ENCODE peak calls at places on chromosomes 6 and 20, in five cellular contexts. Y is H9, E is endothelial cell of umbilical vein, C is Peyer's patch, J is astrocyte. I is an unnamed sample. For H3K9me3, the result is how much of the 10 kb centered on the place peaks cover.

GRCh38 chr6:24334285-24334684 is 23.6 kb downstream of the DCDC2 start:
- DNase-seq in C (no peak), E (no peak), Y (no peak), J (no peak), I (no peak)

GRCh38 chr6:149454405-149454848 is 30.4 kb downstream of the ZC3H12D start:
- DNase-seq in E (peak), C (no peak), Y (no peak), J (peak), I (peak)

GRCh38 chr20:47724398-47724797 is 60.9 kb downstream of the SULF2 start:
- DNase-seq in J (no peak), E (no peak), C (no peak), Y (no peak), I (no peak)

GRCh38 chr6:121319112-121319553 is 15.1 kb downstream of the TBC1D32 start:
- DNase-seq in C (no peak), Y (no peak), J (no peak), E (peak), I (no peak)

GRCh38 chr6:4383910-4384637 is 248.7 kb upstream of the ECI2 start:
- DNase-seq in Y (peak), J (no peak), E (peak), C (no peak), I (no peak)

GRCh38 chr20:60750909-60751308 is 501.2 kb upstream of the CDH4 start:
- DNase-seq in E (no peak), J (no peak), Y (no peak), C (no peak), I (no peak)

GRCh38 chr20:23631226-23631822 is 6.4 kb downstream of the CST3 start:
- DNase-seq in Y (no peak), J (no peak), C (no peak), E (no peak), I (no peak)

GRCh38 chr6:99334526-99335127 is 14.8 kb downstream of the FAXC start:
- DNase-seq in Y (peak), C (no peak), J (peak), E (peak), I (peak)

GRCh38 chr6:156776470-156776840 is 723 bp upstream of the ARID1B start:
- DNase-seq in E (no peak), Y (no peak), J (no peak), C (no peak), I (peak)

GRCh38 chr6:114439414-114439813 is 96.6 kb upstream of the HS3ST5 start:
- DNase-seq in E (no peak), J (no peak), C (no peak), Y (no peak), I (no peak)

GRCh38 chr6:75493400-75494064 is at the start of gene FILIP1:
- DNase-seq in J (no peak), E (no peak), C (no peak), Y (no peak), I (no peak)

GRCh38 chr6:43766964-43767461 is 3.0 kb upstream of the VEGFA start:
- DNase-seq in E (no peak), C (no peak), J (no peak), Y (no peak), I (no peak)

GRCh38 chr20:19265646-19266374 is 53.4 kb downstream of the SLC24A3 start:
- DNase-seq in J (no peak), C (no peak), Y (peak), E (no peak), I (no peak)

GRCh38 chr6:51350308-51350904 is 531.7 kb downstream of the TFAP2B start:
- DNase-seq in J (no peak), Y (no peak), E (no peak), C (no peak), I (no peak)

GRCh38 chr20:53413188-53413631 is 180.4 kb downstream of the ZNF217 start:
- DNase-seq in E (no peak), Y (peak), J (no peak), C (peak), I (no peak)

GRCh38 chr6:77455271-77455670 is 8.0 kb downstream of the HTR1B start:
- DNase-seq in E (peak), Y (no peak), C (no peak), J (peak), I (no peak)

DNA sequence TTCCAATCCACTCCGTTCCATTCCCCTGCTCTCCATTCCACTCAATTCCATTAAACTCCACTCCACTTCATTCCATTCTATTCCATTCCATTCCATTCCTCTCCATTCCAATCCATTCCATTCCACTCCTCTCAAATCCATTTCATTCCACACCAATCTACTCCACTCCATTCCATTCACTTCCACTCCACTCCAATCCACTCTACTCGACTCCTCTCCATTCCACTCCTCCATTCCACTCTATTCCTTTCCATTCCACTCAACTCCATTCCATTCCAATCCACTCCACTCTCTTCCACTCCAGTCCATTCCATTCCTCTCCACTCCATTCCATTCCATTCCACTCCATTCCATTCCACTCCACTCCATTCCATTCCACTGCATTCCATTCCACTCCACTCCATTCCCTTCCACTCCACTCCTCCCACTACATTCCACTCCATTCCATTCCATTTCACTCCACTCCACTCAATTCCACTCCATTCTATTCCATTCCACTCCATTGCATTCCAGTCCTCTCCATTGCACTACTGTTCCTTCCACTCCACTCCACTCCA is 22.6 kb upstream of the DEFB125 start:
- DNase-seq in E (no peak), C (no peak), Y (no peak), J (no peak), I (no peak)
- H3K9me3 ChIP-seq in E (under half), C (under half), Y (half or more), J (under half), I (under half)

DNA sequence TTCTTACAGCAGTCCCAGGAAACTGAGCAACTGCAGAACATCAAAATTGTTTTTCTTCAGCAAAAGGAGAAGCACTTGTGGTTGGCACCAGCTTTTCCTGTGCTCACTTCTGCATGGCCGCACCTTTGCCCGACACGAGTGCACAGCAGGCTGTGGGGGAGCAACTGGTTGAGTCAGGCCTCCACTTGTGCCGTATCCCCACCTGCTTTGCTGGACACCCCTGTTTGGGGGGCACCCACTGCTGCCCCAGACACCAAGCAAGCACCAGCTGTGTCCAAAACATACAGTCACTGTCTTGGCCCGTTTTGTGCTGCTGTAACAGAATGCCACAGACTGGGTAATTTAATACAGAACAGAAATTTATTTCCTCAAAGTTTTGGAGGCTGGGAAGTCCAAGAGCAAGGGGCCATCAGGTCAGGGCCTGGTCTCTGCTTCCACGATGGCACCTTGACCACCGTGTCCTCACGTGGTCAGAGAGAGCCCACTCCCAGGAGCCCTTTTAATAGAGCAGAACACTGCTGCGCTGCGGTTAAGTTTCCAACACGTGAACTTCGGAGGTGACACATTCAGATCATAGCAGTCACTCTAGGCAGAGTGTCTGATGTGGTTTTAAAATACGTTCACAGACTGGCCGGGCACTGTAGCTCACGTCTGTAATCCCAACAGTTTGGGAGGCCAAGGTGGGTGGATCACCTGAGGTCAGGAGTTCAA is 8.7 kb upstream of the GMEB2 start:
- DNase-seq in Y (no peak), C (peak), E (no peak), J (no peak), I (no peak)
- TF ChIP-seq CTCF in Y (no peak), C (no peak), E (no peak), J (no peak), I (no peak)

DNA sequence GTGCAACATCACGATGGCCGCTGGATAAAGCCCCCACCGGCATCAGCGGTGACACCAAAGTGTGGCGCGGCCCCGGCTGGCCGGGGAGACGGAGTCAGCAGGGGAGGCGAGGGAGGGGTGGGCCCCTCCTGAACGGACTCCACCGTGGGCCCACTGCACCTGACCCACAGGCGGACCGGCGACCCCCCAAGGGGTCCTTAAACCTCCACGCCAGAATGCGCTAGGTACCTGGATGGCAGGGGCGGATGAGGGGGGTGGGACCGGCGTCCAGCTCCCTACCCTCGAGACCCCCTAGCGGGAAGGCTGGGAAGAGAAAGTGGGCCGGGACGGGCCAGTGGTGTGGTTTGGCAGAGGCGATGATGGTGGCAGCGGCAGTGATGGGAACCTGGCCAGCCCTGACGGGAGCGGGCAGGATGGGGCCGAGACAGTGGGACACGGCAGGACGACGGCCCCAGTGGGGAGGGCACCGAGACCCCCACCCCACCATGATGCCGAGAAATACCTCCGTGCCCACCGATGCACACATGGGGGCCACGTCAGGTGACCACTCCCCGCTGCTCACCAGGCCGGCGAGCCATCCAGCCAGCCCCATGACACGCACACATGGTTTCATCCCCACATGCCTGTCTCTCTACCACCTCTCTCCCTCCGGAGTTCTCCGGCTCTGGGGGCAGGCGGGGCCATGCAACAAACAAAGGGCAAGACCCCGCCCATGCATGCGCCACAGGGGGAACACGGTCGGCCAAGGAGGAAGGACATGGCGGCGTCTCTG is 771.9 kb upstream of the DEFB115 start:
- DNase-seq in J (no peak), E (no peak), Y (no peak), C (no peak), I (no peak)
- H3K9me3 ChIP-seq in J (under half), E (under half), Y (half or more), C (under half), I (under half)

GRCh38 chr6:125791151-125791819 is 525 bp downstream of the NCOA7 start:
- DNase-seq in C (peak), J (peak), E (peak), Y (peak), I (peak)

GRCh38 chr6:125790403-125791150 is at the start of gene NCOA7:
- DNase-seq in J (peak), C (peak), E (peak), Y (peak), I (peak)

GRCh38 chr6:125792680-125793079 is 1.9 kb downstream of the NCOA7 start:
- DNase-seq in E (peak), C (no peak), Y (no peak), J (peak), I (peak)

GRCh38 chr6:125792172-125792571 is 1.4 kb downstream of the NCOA7 start:
- DNase-seq in C (no peak), E (no peak), Y (no peak), J (no peak), I (no peak)

DNA sequence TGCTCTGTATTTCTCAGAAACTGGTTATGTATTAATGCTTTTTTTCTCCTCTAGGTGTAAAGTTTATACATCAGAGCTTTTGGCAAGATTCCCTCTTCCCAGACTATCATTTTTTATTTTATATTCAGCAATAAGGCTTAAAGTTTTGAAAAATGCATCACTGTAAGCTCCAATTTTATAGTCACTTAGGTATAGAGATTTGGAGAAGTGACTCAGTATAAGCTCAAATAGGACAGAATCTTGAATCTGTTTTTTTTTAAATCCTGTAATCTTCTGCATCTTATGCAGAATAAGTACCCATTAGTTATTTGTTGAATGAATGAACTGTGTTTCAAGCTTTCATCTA is 1.0 kb downstream of the NCOA7 start:
- DNase-seq in J (no peak), Y (no peak), C (no peak), E (no peak), I (no peak)
- TF ChIP-seq CTCF in J (no peak), Y (no peak), C (no peak), E (no peak), I (no peak)

GRCh38 chr6:159255434-159255951 is 86.3 kb downstream of the FNDC1 start:
- DNase-seq in C (no peak), J (no peak), E (no peak), Y (no peak), I (no peak)

GRCh38 chr6:159256128-159256527 is 86.9 kb downstream of the FNDC1 start:
- DNase-seq in E (no peak), C (no peak), J (no peak), Y (no peak), I (no peak)

GRCh38 chr6:159259726-159260125 is 90.5 kb downstream of the FNDC1 start:
- DNase-seq in C (no peak), J (no peak), Y (no peak), E (no peak), I (no peak)

GRCh38 chr6:159254186-159254585 is 85.0 kb downstream of the FNDC1 start:
- DNase-seq in Y (no peak), E (no peak), C (no peak), J (no peak), I (no peak)

DNA sequence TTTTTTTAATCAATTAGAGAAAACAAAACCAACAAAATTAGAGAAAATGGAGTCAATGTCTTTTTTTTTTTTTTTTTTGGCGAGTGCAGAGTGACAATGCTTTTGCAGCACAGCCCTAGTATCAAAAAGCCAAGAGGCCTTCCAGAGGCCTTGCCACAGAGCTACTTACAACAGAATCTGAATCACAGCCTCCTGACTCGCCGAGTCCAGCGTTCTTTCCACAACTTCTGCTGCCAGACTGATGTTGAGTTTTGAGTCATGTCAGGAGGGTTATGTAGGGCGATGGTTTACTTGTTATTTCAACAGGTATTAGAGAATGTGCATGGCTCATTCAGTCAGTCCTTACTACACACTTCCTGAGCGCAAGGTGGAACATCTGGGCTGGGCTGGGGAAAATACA is 88.6 kb downstream of the FNDC1 start:
- DNase-seq in Y (no peak), E (no peak), C (no peak), J (peak), I (no peak)
- H3K9me3 ChIP-seq in Y (under half), E (under half), C (under half), J (under half), I (under half)

DNA sequence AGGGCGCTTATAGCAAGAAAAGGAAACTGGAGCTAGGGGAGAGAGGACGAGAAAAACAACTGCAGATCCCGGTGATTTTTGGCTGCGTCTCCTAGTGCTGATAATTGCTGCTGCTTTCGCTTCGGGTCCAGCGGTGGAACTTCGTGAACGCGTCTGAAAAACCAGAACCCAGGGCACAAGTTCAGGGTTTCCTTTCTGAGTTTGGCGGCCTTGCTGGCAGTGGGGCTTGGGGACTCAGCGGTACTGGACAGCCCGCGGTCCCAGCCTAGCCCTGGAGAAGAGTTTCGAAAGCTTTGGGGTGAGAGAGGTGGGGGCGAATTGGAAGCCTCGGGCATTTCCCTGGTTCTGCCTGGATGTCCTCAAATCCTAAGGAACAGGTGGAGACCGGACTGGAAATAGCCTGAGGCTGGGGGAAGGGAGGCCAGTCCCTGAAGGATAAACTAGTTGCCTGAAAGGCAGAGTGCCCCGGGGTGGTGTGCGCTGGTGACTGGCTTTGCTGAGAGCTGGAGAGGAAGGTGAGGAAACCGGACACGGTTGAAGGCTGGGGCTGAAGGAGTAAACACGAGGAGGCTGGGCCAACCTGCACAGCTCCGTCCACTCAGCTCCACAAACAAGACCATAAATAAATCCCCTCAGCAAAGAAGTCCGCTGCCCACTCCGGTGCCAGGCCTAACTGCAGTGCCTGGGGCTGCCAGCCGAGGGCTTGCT is 857 bp downstream of the GMPR start:
- DNase-seq in Y (no peak), C (no peak), J (no peak), E (peak), I (peak)
- TF ChIP-seq CTCF in Y (peak), C (peak), J (peak), E (peak), I (peak)

GRCh38 chr6:109359248-109359647 is 23.0 kb downstream of the CD164 start:
- DNase-seq in C (no peak), E (no peak), J (no peak), Y (no peak), I (no peak)
- H3K9me3 ChIP-seq in C (under half), E (under half), J (under half), Y (under half), I (under half)

I was measured in fibroblast of lung.